ENCODE peak calls at places on chromosomes 16 and 17, in seven cellular contexts. C, F, O, N, H, L and Q are unnamed samples.

GRCh38 chr16:56424404-56424765 is 960 bp downstream of the AMFR start:
- DNase-seq in O (peak; percentile 12), N (no peak), L (no peak), H (no peak), C (no peak), F (no peak), Q (no peak)

GRCh38 chr17:31111183-31111582 is 16.4 kb downstream of the NF1 start:
- DNase-seq in H (no peak), O (no peak), F (no peak), N (no peak), C (no peak), L (no peak), Q (no peak)

GRCh38 chr16:57284206-57284951 is at the start of gene PLLP:
- DNase-seq in L (no peak), H (peak; percentile 38), C (peak; percentile 53), F (peak; percentile 41), O (no peak), N (peak; percentile 76), Q (no peak)

GRCh38 chr16:49748322-49748721 is 107.6 kb downstream of the ZNF423 start:
- DNase-seq in L (no peak), H (no peak), F (peak; percentile 55), O (no peak), N (no peak), C (peak; percentile 54), Q (no peak)

GRCh38 chr16:66857437-66857836 is 13.2 kb downstream of the CA7 start:
- DNase-seq in H (no peak), O (no peak), N (no peak), F (no peak), L (no peak), C (no peak), Q (no peak)

GRCh38 chr17:17151962-17152361 is 54.2 kb downstream of the PLD6 start:
- DNase-seq in N (no peak), O (no peak), F (peak; percentile 94), H (no peak), C (peak; percentile 69), L (no peak), Q (no peak)

GRCh38 chr17:45013021-45013997 is 38.1 kb downstream of the DCAKD start:
- DNase-seq in C (no peak), O (no peak), H (no peak), N (no peak), L (no peak), F (peak; percentile 47), Q (peak; percentile 10)

GRCh38 chr16:70157477-70158260 is 15.9 kb upstream of the CLEC18C start:
- DNase-seq in L (no peak), C (no peak), O (no peak), N (peak; percentile 13), F (no peak), H (no peak), Q (no peak)

GRCh38 chr17:49343273-49343672 is 18.8 kb downstream of the ZNF652 start:
- DNase-seq in F (peak; percentile 51), L (no peak), O (peak; percentile 60), N (no peak), C (peak; percentile 38), H (no peak), Q (no peak)

GRCh38 chr16:57982345-57982744 is 11.4 kb upstream of the CNGB1 start:
- DNase-seq in L (no peak), H (no peak), C (no peak), N (no peak), O (no peak), F (no peak), Q (no peak)

GRCh38 chr16:58306327-58306726 is 11.5 kb upstream of the PRSS54 start:
- DNase-seq in F (peak; percentile 56), H (peak; percentile 45), O (peak; percentile 57), C (peak; percentile 81), N (peak; percentile 31), L (no peak), Q (no peak)

GRCh38 chr17:75754378-75755204 is 10.4 kb downstream of the GALK1 start:
- DNase-seq in N (peak; percentile 26), H (no peak), L (no peak), O (peak; percentile 37), C (no peak), F (no peak), Q (no peak)

GRCh38 chr17:17141279-17141678 is 64.9 kb downstream of the PLD6 start:
- DNase-seq in F (no peak), O (no peak), L (no peak), C (no peak), H (peak; percentile 64), N (no peak), Q (no peak)

GRCh38 chr17:17112628-17113200 is 70.5 kb downstream of the MPRIP start:
- DNase-seq in L (no peak), N (no peak), H (no peak), F (no peak), C (no peak), O (no peak), Q (no peak)

GRCh38 chr16:85086347-85087291 is 25.7 kb downstream of the CIBAR2 start:
- DNase-seq in H (peak; percentile 65), C (peak; percentile 86), N (peak; percentile 89), O (peak; percentile 79), F (peak; percentile 65), L (no peak), Q (no peak)